ENCODE peak calls at places on chromosomes 16 and 17, in nine cellular contexts. I, C, M, P, H, R, Y, O and J are unnamed samples.

GRCh38 chr17:42276609-42277341 is 584 bp upstream of the STAT5B start:
- DNase-seq in Y (no peak), P (peak), C (peak), O (peak), I (no peak), H (peak), M (peak), R (peak), J (no peak)

GRCh38 chr17:10292057-10292931 is 80.5 kb downstream of the MYH13 start:
- DNase-seq in M (peak), C (peak), I (peak), O (peak), H (no peak), Y (no peak), P (peak), R (peak), J (no peak)

GRCh38 chr17:12342609-12343248 is 322.1 kb downstream of the MAP2K4 start:
- DNase-seq in I (peak), C (no peak), O (no peak), P (no peak), H (peak), R (no peak), Y (no peak), M (no peak), J (no peak)

GRCh38 chr16:85360323-85361277 is 248.3 kb upstream of the CIBAR2 start:
- DNase-seq in I (no peak), O (peak), M (peak), R (no peak), C (no peak), Y (no peak), P (no peak), H (no peak), J (no peak)

GRCh38 chr16:27230562-27230991 is 27.3 kb downstream of the KDM8 start:
- DNase-seq in R (no peak), M (no peak), C (no peak), O (no peak), I (no peak), H (no peak), Y (no peak), P (no peak), J (peak)

GRCh38 chr17:2421315-2422147 is 20.7 kb upstream of the MNT start:
- DNase-seq in H (no peak), M (peak), P (no peak), Y (no peak), I (no peak), R (no peak), O (no peak), C (no peak), J (no peak)

GRCh38 chr17:74288785-74289184 is 14.8 kb downstream of the DNAI2 start:
- DNase-seq in O (no peak), H (no peak), P (no peak), I (no peak), Y (no peak), C (no peak), R (no peak), M (no peak), J (no peak)

GRCh38 chr16:66275795-66276428 is 90.6 kb upstream of the CDH5 start:
- DNase-seq in C (no peak), P (no peak), H (peak), I (peak), M (no peak), R (peak), O (peak), Y (no peak), J (no peak)

GRCh38 chr17:81164464-81165245 is 652 bp upstream of the PVALEF start:
- DNase-seq in I (no peak), H (no peak), Y (no peak), M (no peak), C (no peak), O (peak), P (no peak), R (no peak), J (no peak)

GRCh38 chr16:24367186-24367585 is 111.1 kb downstream of the CACNG3 start:
- DNase-seq in M (no peak), O (no peak), C (no peak), Y (no peak), H (no peak), P (no peak), R (no peak), I (no peak), J (no peak)

GRCh38 chr16:55370762-55371482 is 46.9 kb downstream of the IRX6 start:
- DNase-seq in M (peak), O (peak), I (no peak), H (peak), Y (no peak), R (no peak), C (peak), P (peak), J (no peak)

GRCh38 chr17:81309140-81309858 is 14.2 kb upstream of the SLC38A10 start:
- DNase-seq in P (peak), R (peak), O (peak), M (peak), H (peak), Y (no peak), C (peak), I (peak), J (no peak)

GRCh38 chr16:66650707-66651473 is 45.7 kb downstream of the CMTM4 start:
- DNase-seq in I (peak), C (peak), R (peak), H (peak), M (peak), O (peak), P (peak), Y (peak), J (no peak)

GRCh38 chr17:79713391-79713790 is 17.4 kb upstream of the ENPP7 start:
- DNase-seq in O (no peak), P (no peak), C (no peak), R (no peak), I (no peak), Y (no peak), H (no peak), M (no peak), J (no peak)

GRCh38 chr17:30323262-30323894 is 10.5 kb downstream of the TMIGD1 start:
- DNase-seq in R (no peak), C (no peak), O (no peak), Y (no peak), M (no peak), I (no peak), P (no peak), H (no peak), J (no peak)

GRCh38 chr16:67104061-67104460 is 5.7 kb upstream of the PHAF1 start:
- DNase-seq in C (no peak), I (no peak), P (no peak), O (no peak), H (peak), R (no peak), Y (no peak), M (no peak), J (no peak)

GRCh38 chr16:12390074-12390473 is 413.5 kb downstream of the SNX29 start:
- DNase-seq in Y (no peak), P (no peak), C (no peak), I (no peak), R (no peak), M (no peak), O (no peak), H (no peak), J (no peak)

GRCh38 chr16:12393208-12393607 is 410.5 kb downstream of the CPPED1 start:
- DNase-seq in O (no peak), C (no peak), R (no peak), I (no peak), Y (no peak), P (no peak), M (no peak), H (no peak), J (no peak)

GRCh38 chr16:12390644-12391043 is 413.0 kb downstream of the CPPED1 start:
- DNase-seq in R (peak), I (no peak), P (no peak), M (no peak), O (no peak), C (no peak), Y (no peak), H (no peak), J (no peak)

GRCh38 chr16:12391974-12392373 is 411.7 kb downstream of the CPPED1 start:
- DNase-seq in O (no peak), Y (no peak), H (no peak), I (no peak), C (no peak), M (no peak), R (no peak), P (no peak), J (no peak)

DNA sequence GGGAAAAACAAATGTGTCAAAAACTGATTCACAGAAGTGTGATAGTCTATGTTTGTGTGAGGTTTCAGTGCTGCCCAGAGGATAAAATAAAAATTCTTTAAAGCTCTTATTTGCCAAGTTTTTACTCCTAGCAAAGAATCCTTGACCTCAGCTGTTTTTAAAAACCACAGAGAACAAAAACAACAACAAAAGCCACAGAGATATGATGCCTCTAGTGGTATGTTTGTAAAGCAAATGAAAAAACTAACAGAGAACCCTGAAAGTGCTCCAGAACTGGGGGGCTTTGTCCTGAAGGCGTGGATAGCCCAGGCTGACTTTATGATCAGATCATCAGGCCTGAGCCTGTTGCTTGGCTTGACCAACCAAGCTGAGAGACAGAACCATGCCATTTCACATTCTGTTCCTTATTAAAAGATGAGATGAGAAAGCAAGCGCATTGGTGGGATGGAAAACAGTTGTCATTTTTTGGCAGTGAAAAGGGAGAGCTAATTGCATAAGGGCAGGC is 411.1 kb downstream of the CPPED1 start:
- DNase-seq in H (no peak), I (no peak), O (peak), R (peak), M (no peak), P (no peak), Y (no peak), C (no peak), J (no peak)
- TF ChIP-seq CTCF in H (no peak), I (peak), O (no peak), R (peak), M (no peak), P (no peak), Y (peak), C (no peak), J (peak)

DNA sequence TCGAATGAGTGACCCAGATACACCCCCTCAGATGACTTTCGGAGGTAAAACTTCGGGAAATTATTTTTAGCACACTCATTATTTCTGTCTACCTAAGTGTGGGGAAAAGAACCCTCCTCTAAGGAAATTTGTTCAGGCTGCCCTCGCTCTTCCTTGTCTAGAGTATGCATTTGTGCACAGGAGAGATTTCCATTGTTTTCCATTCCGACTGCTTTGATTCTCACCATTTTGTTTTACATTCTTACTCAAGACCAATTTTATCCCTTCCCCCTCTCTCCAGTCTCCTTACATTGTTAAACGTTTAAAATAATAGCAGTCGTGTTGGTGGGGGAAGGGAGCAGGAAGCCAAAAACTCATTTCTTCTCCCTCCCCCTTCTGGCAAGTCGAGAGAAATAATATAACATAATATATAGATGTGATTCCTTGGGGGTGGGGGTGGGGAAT is 1.5 kb upstream of the CHD3 start:
- DNase-seq in M (no peak), Y (no peak), R (no peak), O (no peak), H (no peak), C (no peak), I (no peak), P (no peak), J (no peak)
- TF ChIP-seq CTCF in M (no peak), Y (peak), R (no peak), O (no peak), H (no peak), C (no peak), I (no peak), P (no peak), J (peak)

DNA sequence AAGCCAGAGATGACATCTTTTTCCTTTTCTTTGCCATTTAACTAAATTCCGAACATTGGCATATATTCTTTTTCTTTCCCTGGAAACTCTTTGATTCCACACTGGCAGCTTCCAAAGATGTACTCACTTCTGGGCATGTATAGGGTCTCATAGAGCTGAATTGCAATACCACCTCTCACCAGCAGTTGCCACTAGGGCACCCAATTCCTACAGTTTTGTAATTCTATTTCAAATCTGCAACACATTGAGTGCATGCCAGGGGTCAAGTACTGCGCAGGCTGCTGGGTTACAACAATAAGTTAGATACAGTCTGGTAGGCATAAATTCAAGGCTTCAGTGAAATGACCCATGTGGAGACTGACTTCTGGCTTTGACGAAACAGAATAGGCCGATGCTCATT is 208.8 kb upstream of the NLRP1 start:
- DNase-seq in I (no peak), C (no peak), H (no peak), O (no peak), Y (no peak), M (no peak), R (no peak), P (no peak), J (no peak)
- TF ChIP-seq CTCF in I (peak), C (no peak), H (peak), O (no peak), Y (peak), M (no peak), R (peak), P (no peak), J (peak)

DNA sequence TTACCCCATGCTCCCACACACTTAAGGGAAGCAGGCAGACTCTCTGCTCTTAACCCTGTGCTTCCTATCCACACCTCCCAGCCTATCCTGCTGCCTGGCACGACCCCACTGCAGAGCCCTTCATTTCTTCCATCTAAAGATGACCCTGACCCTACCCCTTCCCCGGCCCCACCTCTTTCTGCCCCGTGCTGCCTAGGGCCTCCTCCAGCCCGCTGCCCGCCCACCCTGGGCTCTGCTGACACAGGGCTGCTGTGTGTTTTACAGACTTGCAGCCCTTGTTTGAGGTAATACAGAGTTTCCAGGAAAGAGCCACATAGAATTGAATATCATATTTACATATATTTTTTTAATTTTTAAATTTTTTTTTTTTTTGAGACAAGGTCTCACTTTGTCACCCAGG is 42.0 kb downstream of the MEOX1 start:
- DNase-seq in M (no peak), Y (no peak), R (no peak), O (no peak), P (no peak), C (no peak), H (no peak), I (no peak), J (no peak)
- TF ChIP-seq CTCF in M (no peak), Y (no peak), R (no peak), O (no peak), P (no peak), C (no peak), H (no peak), I (no peak), J (no peak)